ENCODE peak calls at places on chromosomes 13 and 19, in eight cellular contexts. R is cardiac muscle cell, Q is suprapubic skin, Y is psoas muscle, V is ascending aorta, B is mammary epithelial cell, M is tibial nerve, K is tibial artery. X is an unnamed sample.

GRCh38 chr13:75736132-75736531 is 100.0 kb downstream of the LMO7 start:
- DNase-seq in R (no peak), Q (no peak), Y (no peak), V (no peak), B (no peak), M (no peak), K (no peak), X (no peak)

GRCh38 chr13:46321494-46322225 is 65.4 kb downstream of the RUBCNL start:
- DNase-seq in R (peak; percentile 76), Q (no peak), Y (peak; percentile 62), V (no peak), B (peak; percentile 34), M (peak; percentile 61), K (no peak), X (no peak)

GRCh38 chr13:45364876-45365557 is 24.0 kb upstream of the TPT1 start:
- DNase-seq in R (no peak), Q (no peak), Y (no peak), V (no peak), B (no peak), M (no peak), K (no peak), X (no peak)

GRCh38 chr13:90008707-90009149 is 1338.8 kb upstream of the MIR17HG start:
- DNase-seq in R (no peak), Q (no peak), Y (no peak), V (no peak), B (no peak), M (no peak), K (no peak), X (no peak)

GRCh38 chr19:305240-306150 is 14.3 kb upstream of the PLPP2 start:
- DNase-seq in R (no peak), Q (no peak), Y (peak; percentile 28), V (no peak), B (no peak), M (no peak), K (no peak), X (peak; percentile 61)

GRCh38 chr19:3671680-3672574 is 28.3 kb downstream of the PIP5K1C start:
- DNase-seq in R (no peak), Q (no peak), Y (no peak), V (no peak), B (no peak), M (no peak), K (no peak), X (no peak)

GRCh38 chr13:37403776-37404497 is 194.6 kb downstream of the POSTN start:
- DNase-seq in R (no peak), Q (no peak), Y (no peak), V (no peak), B (peak; percentile 52), M (no peak), K (no peak), X (no peak)

GRCh38 chr19:3678188-3678587 is 22.1 kb downstream of the PIP5K1C start:
- DNase-seq in R (no peak), Q (no peak), Y (no peak), V (no peak), B (no peak), M (no peak), K (no peak), X (no peak)

GRCh38 chr13:70623260-70623659 is 515.0 kb upstream of the KLHL1 start:
- DNase-seq in R (no peak), Q (no peak), Y (no peak), V (no peak), B (no peak), M (no peak), K (no peak), X (no peak)
- TF ChIP-seq CTCF in R (peak; percentile 32), Q (no peak), Y (no peak), V (no peak), B (peak; percentile 43), M (peak; percentile 25), K (peak; percentile 9), X (no peak)

GRCh38 chr19:29845576-29846176 is 33.9 kb downstream of the CCNE1 start:
- DNase-seq in R (peak; percentile 53), Q (no peak), Y (peak; percentile 45), V (no peak), B (peak; percentile 44), M (no peak), K (no peak), X (peak; percentile 72)
- H3K27ac ChIP-seq in R (peak overlapping the region; percentile 61), Q (peak overlapping the region; percentile 87), Y (peak overlapping the region; percentile 82), V (no peak overlapping the region), B (no peak overlapping the region), M (peak overlapping the region; percentile 89), K (peak overlapping the region; percentile 76), X (peak overlapping the region; percentile 55)

DNA sequence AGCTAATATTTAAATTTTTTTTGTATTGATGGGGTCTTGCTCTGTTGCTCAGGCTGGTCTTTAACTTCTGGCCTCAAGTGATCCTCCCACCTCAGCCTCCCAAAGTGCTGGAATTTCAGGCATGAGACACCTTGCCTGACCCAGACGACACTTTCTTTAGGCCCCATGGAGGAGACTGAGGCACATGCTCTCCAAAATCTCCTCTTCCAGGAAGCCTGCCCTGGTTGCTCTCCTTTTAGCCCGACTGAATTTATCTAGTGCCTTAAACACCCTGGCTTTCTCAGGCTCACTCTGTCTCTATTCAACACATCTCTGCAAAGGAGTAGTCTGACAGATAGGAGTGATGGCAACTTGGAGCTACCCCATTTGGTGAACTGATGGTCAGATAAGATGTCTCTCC is 18.9 kb downstream of the MYO1F start:
- DNase-seq in R (no peak), Q (no peak), Y (no peak), V (no peak), B (no peak), M (no peak), K (no peak), X (no peak)
- H3K4me3 ChIP-seq in R (no peak overlapping the region), Q (no peak overlapping the region), Y (no peak overlapping the region), V (no peak overlapping the region), B (no peak overlapping the region), M (no peak overlapping the region), K (no peak overlapping the region), X (no peak overlapping the region)

GRCh38 chr13:113820813-113821651 is 42.8 kb downstream of the GAS6 start:
- DNase-seq in R (no peak), Q (peak; percentile 90), Y (peak; percentile 95), V (peak; percentile 33), B (peak; percentile 97), M (peak; percentile 73), K (peak; percentile 94), X (peak; percentile 89)
- TF ChIP-seq CTCF in R (peak; percentile 15), Q (no peak), Y (peak; percentile 14), V (no peak), B (no peak), M (no peak), K (peak; percentile 13), X (no peak)

GRCh38 chr13:28047784-28048388 is 52.5 kb downstream of the FLT3 start:
- DNase-seq in R (no peak), Q (no peak), Y (no peak), V (no peak), B (peak; percentile 34), M (no peak), K (no peak), X (no peak)
- H3K27ac ChIP-seq in R (no peak overlapping the region), Q (no peak overlapping the region), Y (no peak overlapping the region), V (no peak overlapping the region), B (no peak overlapping the region), M (no peak overlapping the region), K (no peak overlapping the region), X (no peak overlapping the region)

X was measured in coronary artery.